ENCODE peak calls at places on chromosomes 5 and 9, in seven cellular contexts. One of them, this sample, is unnamed.

GRCh38 chr5:98927988-98928801 is 612 bp downstream of the CHD1 start:
- DNase-seq in erythroblast: peak
- DNase-seq in heart left ventricle: peak
- DNase-seq in GM12891: peak
- DNase-seq in adrenal gland: peak
- DNase-seq in body of pancreas: peak
- DNase-seq in transverse colon: peak
- DNase-seq in this sample: peak

GRCh38 chr9:106075991-106076390 is 381.6 kb downstream of the TMEM38B start:
- DNase-seq in erythroblast: no peak
- DNase-seq in heart left ventricle: no peak
- DNase-seq in GM12891: no peak
- DNase-seq in adrenal gland: no peak
- DNase-seq in body of pancreas: no peak
- DNase-seq in transverse colon: no peak
- DNase-seq in this sample: no peak

GRCh38 chr5:115079934-115080623 is 89.6 kb downstream of the TRIM36 start:
- DNase-seq in erythroblast: no peak
- DNase-seq in heart left ventricle: no peak
- DNase-seq in GM12891: no peak
- DNase-seq in adrenal gland: no peak
- DNase-seq in body of pancreas: no peak
- DNase-seq in transverse colon: no peak
- DNase-seq in this sample: no peak

GRCh38 chr9:77597057-77597456 is 51.1 kb downstream of the GNA14 start:
- DNase-seq in erythroblast: no peak
- DNase-seq in heart left ventricle: no peak
- DNase-seq in GM12891: no peak
- DNase-seq in adrenal gland: peak
- DNase-seq in body of pancreas: peak
- DNase-seq in transverse colon: no peak
- DNase-seq in this sample: no peak

GRCh38 chr9:133377721-133378216 is 1.6 kb downstream of the STKLD1 start:
- DNase-seq in erythroblast: no peak
- DNase-seq in heart left ventricle: no peak
- DNase-seq in GM12891: no peak
- DNase-seq in adrenal gland: no peak
- DNase-seq in body of pancreas: no peak
- DNase-seq in transverse colon: no peak
- DNase-seq in this sample: no peak

GRCh38 chr5:38249812-38250211 is 8.5 kb upstream of the EGFLAM start:
- DNase-seq in erythroblast: no peak
- DNase-seq in heart left ventricle: no peak
- DNase-seq in GM12891: no peak
- DNase-seq in adrenal gland: no peak
- DNase-seq in body of pancreas: no peak
- DNase-seq in transverse colon: no peak
- DNase-seq in this sample: no peak

GRCh38 chr9:27118916-27119315 is 9.9 kb downstream of the TEK start:
- DNase-seq in erythroblast: no peak
- DNase-seq in heart left ventricle: no peak
- DNase-seq in GM12891: no peak
- DNase-seq in adrenal gland: no peak
- DNase-seq in body of pancreas: no peak
- DNase-seq in transverse colon: no peak
- DNase-seq in this sample: no peak

GRCh38 chr5:180118391-180118791 is 46.8 kb upstream of the RNF130 start:
- DNase-seq in erythroblast: no peak
- DNase-seq in heart left ventricle: no peak
- DNase-seq in GM12891: no peak
- DNase-seq in adrenal gland: no peak
- DNase-seq in body of pancreas: no peak
- DNase-seq in transverse colon: no peak
- DNase-seq in this sample: peak

GRCh38 chr5:133219296-133219695 is 167.5 kb downstream of the HSPA4 start:
- DNase-seq in erythroblast: no peak
- DNase-seq in heart left ventricle: no peak
- DNase-seq in GM12891: no peak
- DNase-seq in adrenal gland: no peak
- DNase-seq in body of pancreas: no peak
- DNase-seq in transverse colon: no peak
- DNase-seq in this sample: no peak

GRCh38 chr5:133214153-133214820 is 162.5 kb downstream of the HSPA4 start:
- DNase-seq in erythroblast: no peak
- DNase-seq in heart left ventricle: no peak
- DNase-seq in GM12891: no peak
- DNase-seq in adrenal gland: no peak
- DNase-seq in body of pancreas: no peak
- DNase-seq in transverse colon: no peak
- DNase-seq in this sample: no peak
- TF ChIP-seq POLR2A in erythroblast: no peak
- TF ChIP-seq POLR2A in heart left ventricle: no peak
- TF ChIP-seq POLR2A in GM12891: no peak
- TF ChIP-seq POLR2A in adrenal gland: no peak
- TF ChIP-seq POLR2A in body of pancreas: no peak
- TF ChIP-seq POLR2A in transverse colon: no peak
- TF ChIP-seq POLR2A in this sample: no peak

GRCh38 chr9:97982719-97983523 is at the start of gene ANP32B:
- DNase-seq in erythroblast: peak
- DNase-seq in heart left ventricle: peak
- DNase-seq in GM12891: peak
- DNase-seq in adrenal gland: peak
- DNase-seq in body of pancreas: peak
- DNase-seq in transverse colon: peak
- DNase-seq in this sample: peak
- TF ChIP-seq POLR2A in erythroblast: peak
- TF ChIP-seq POLR2A in heart left ventricle: no peak
- TF ChIP-seq POLR2A in GM12891: no peak
- TF ChIP-seq POLR2A in adrenal gland: peak
- TF ChIP-seq POLR2A in body of pancreas: peak
- TF ChIP-seq POLR2A in transverse colon: peak
- TF ChIP-seq POLR2A in this sample: peak

GRCh38 chr9:123390337-123391135 is 34.5 kb downstream of the CRB2 start:
- DNase-seq in erythroblast: no peak
- DNase-seq in heart left ventricle: no peak
- DNase-seq in GM12891: no peak
- DNase-seq in adrenal gland: no peak
- DNase-seq in body of pancreas: no peak
- DNase-seq in transverse colon: no peak
- DNase-seq in this sample: no peak
- TF ChIP-seq POLR2A in erythroblast: no peak
- TF ChIP-seq POLR2A in heart left ventricle: no peak
- TF ChIP-seq POLR2A in GM12891: no peak
- TF ChIP-seq POLR2A in adrenal gland: no peak
- TF ChIP-seq POLR2A in body of pancreas: no peak
- TF ChIP-seq POLR2A in transverse colon: no peak
- TF ChIP-seq POLR2A in this sample: no peak

GRCh38 chr9:69122086-69122390 is 52.0 kb upstream of the TJP2 start:
- DNase-seq in erythroblast: peak
- DNase-seq in heart left ventricle: peak
- DNase-seq in GM12891: peak
- DNase-seq in adrenal gland: peak
- DNase-seq in body of pancreas: peak
- DNase-seq in transverse colon: peak
- DNase-seq in this sample: peak

GRCh38 chr9:69122391-69123141 is 51.5 kb upstream of the TJP2 start:
- DNase-seq in erythroblast: peak
- DNase-seq in heart left ventricle: no peak
- DNase-seq in GM12891: peak
- DNase-seq in adrenal gland: no peak
- DNase-seq in body of pancreas: peak
- DNase-seq in transverse colon: peak
- DNase-seq in this sample: peak

GRCh38 chr9:69118656-69119055 is 55.4 kb upstream of the TJP2 start:
- DNase-seq in erythroblast: no peak
- DNase-seq in heart left ventricle: no peak
- DNase-seq in GM12891: no peak
- DNase-seq in adrenal gland: no peak
- DNase-seq in body of pancreas: no peak
- DNase-seq in transverse colon: no peak
- DNase-seq in this sample: no peak

GRCh38 chr9:69120380-69121154 is 53.5 kb upstream of the TJP2 start:
- DNase-seq in erythroblast: peak
- DNase-seq in heart left ventricle: peak
- DNase-seq in GM12891: peak
- DNase-seq in adrenal gland: no peak
- DNase-seq in body of pancreas: peak
- DNase-seq in transverse colon: peak
- DNase-seq in this sample: peak

DNA sequence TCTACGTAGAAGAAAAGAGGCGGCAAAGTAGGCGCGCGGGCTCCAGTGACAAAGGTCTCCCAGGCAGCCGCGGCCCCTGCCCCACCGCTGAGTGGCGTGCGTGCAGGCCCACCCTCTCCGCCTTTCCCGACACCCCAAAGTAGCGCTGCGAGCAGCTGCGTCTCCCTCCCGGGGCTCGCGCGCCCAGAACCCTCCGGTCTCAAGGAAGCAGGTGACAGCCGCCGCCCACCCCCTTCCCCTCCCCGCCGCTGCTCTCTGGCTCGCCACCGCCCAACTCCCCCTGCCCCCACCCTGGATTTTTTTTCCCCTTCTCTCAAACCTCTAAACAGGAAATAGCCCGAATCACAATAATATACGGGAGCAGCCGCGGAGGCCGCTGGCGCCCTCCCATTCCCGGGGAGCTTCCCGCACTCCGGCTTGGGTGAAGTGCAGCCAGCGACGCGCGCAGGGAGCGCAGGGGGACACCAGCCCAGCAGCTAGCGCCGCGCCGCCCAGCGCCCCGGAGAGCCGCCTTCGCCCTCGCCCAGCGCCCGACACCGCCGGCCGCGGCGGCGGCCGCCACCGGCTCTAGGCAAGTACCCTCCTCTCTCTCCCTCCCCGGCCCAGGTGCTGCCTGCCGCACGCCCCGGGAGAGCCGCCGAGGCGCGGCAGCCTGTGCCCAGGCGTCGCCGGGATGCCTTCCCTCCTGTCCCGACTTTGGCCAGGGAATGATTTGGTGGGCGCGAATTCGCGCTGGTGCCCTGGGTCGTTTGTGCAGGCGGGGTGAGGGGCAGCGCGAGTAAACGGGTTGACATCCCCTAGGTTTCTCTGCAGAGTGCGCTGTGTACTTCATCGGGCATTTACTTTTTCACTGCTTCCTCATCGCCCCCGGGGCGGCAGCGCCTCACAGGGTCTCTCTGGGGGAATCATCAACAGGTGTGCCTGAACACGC is 52.7 kb upstream of the TJP2 start:
- DNase-seq in erythroblast: peak
- DNase-seq in heart left ventricle: peak
- DNase-seq in GM12891: peak
- DNase-seq in adrenal gland: peak
- DNase-seq in body of pancreas: peak
- DNase-seq in transverse colon: peak
- DNase-seq in this sample: peak
- TF ChIP-seq POLR2A in erythroblast: no peak
- TF ChIP-seq POLR2A in heart left ventricle: no peak
- TF ChIP-seq POLR2A in GM12891: no peak
- TF ChIP-seq POLR2A in adrenal gland: no peak
- TF ChIP-seq POLR2A in body of pancreas: peak
- TF ChIP-seq POLR2A in transverse colon: peak
- TF ChIP-seq POLR2A in this sample: no peak

DNA sequence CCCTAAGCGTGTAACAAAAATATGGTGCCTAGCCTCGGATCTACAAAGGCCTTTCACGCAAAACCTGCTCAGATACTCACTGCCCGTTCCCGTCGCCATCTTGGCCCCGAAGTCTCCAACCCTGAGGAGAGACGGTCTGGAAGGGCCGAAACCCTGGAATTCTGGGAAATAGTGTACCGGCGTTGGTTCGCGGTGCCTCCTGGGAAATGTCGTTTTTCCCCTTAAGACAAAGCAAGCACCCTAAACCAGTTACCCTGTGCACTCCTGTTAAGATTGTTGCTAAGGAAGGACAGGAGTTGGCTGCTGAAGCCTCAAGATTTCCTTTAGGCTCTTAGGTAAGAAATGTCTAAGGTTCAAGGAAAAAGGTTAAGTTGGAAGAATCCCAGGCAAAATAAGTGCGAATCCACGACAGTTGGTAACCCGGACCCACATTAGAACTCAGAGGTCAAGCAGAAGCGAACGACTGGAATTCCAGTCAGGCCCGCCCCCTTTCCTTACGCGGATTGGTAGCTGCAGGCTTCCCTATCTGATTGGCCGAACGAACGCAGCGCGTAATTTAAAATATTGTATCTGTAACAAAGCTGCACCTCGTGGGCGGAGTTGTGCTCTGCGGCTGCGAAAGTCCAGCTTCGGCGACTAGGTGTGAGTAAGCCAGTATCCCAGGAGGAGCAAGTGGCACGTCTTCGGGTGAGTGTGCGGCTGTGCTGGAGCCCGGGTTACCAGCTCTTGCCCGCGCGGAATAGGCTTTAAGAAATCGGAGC is at the start of the genes BRD8 and KIF20A:
- DNase-seq in erythroblast: peak
- DNase-seq in heart left ventricle: peak
- DNase-seq in GM12891: peak
- DNase-seq in adrenal gland: peak
- DNase-seq in body of pancreas: peak
- DNase-seq in transverse colon: peak
- DNase-seq in this sample: peak
- TF ChIP-seq POLR2A in erythroblast: peak
- TF ChIP-seq POLR2A in heart left ventricle: no peak
- TF ChIP-seq POLR2A in GM12891: peak
- TF ChIP-seq POLR2A in adrenal gland: peak
- TF ChIP-seq POLR2A in body of pancreas: peak
- TF ChIP-seq POLR2A in transverse colon: peak
- TF ChIP-seq POLR2A in this sample: peak

DNA sequence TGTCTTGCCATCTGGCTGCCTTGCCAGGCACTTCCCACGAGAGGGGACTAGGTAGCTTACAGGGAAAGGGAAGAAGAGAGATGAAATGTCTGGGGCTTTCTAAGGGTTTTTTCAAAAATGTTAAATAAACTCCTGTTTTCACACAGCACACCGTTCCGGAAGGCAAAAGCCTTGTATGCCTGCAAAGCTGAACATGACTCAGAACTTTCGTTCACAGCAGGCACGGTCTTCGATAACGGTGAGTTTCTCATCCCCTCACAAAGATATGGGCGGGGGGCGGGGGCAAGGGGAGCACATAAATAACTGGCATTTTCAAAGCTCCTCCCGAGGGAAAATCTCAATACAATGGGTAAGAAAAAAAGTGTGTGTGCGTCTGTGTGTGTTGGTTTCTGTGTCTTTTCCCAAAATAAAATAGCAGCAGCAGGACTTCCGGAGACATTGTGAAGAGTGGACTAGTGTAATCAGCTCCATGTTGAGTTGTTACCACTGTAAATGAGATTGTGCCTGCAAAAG is 189.6 kb downstream of the NR3C1 start:
- DNase-seq in erythroblast: peak
- DNase-seq in heart left ventricle: no peak
- DNase-seq in GM12891: no peak
- DNase-seq in adrenal gland: no peak
- DNase-seq in body of pancreas: no peak
- DNase-seq in transverse colon: no peak
- DNase-seq in this sample: no peak
- TF ChIP-seq POLR2A in erythroblast: no peak
- TF ChIP-seq POLR2A in heart left ventricle: no peak
- TF ChIP-seq POLR2A in GM12891: no peak
- TF ChIP-seq POLR2A in adrenal gland: no peak
- TF ChIP-seq POLR2A in body of pancreas: no peak
- TF ChIP-seq POLR2A in transverse colon: no peak
- TF ChIP-seq POLR2A in this sample: no peak

GRCh38 chr9:128159784-128160602 is at the start of gene BBLN:
- DNase-seq in erythroblast: peak
- DNase-seq in heart left ventricle: peak
- DNase-seq in GM12891: peak
- DNase-seq in adrenal gland: peak
- DNase-seq in body of pancreas: peak
- DNase-seq in transverse colon: peak
- DNase-seq in this sample: peak
- TF ChIP-seq POLR2A in erythroblast: peak
- TF ChIP-seq POLR2A in heart left ventricle: no peak
- TF ChIP-seq POLR2A in GM12891: peak
- TF ChIP-seq POLR2A in adrenal gland: peak
- TF ChIP-seq POLR2A in body of pancreas: peak
- TF ChIP-seq POLR2A in transverse colon: peak
- TF ChIP-seq POLR2A in this sample: peak

This sample was measured in right lobe of liver.